ENCODE peak calls at places on chromosomes 11 and 22, in five cellular contexts. V, H, F, D and G are unnamed samples.

GRCh38 chr11:122843281-122844150 is 5.2 kb downstream of the CRTAM start:
- DNase-seq in V (no peak), H (no peak), F (no peak), D (no peak), G (no peak)

GRCh38 chr11:94671553-94672366 is 96.4 kb upstream of the AMOTL1 start:
- DNase-seq in V (no peak), H (no peak), F (no peak), D (no peak), G (no peak)

GRCh38 chr11:1219836-1220810 is 2.7 kb upstream of the MUC5B start:
- DNase-seq in V (no peak), H (no peak), F (no peak), D (no peak), G (no peak)

GRCh38 chr11:116918925-116919653 is 81.7 kb upstream of the APOA1 start:
- DNase-seq in V (no peak), H (peak), F (no peak), D (no peak), G (peak)

GRCh38 chr11:44606472-44606871 is 41.0 kb downstream of the CD82 start:
- DNase-seq in V (no peak), H (no peak), F (no peak), D (no peak), G (no peak)

GRCh38 chr22:28978158-28978557 is 83.5 kb downstream of the C22orf31 start:
- DNase-seq in V (peak), H (no peak), F (no peak), D (no peak), G (peak)

GRCh38 chr22:30274061-30274812 is 7.6 kb upstream of the OSM start:
- DNase-seq in V (no peak), H (no peak), F (no peak), D (no peak), G (no peak)

GRCh38 chr22:30191049-30191701 is 55.4 kb downstream of the LIF start:
- DNase-seq in V (no peak), H (no peak), F (no peak), D (no peak), G (no peak)

GRCh38 chr22:40911772-40912171 is 39.4 kb upstream of the RBX1 start:
- DNase-seq in V (no peak), H (no peak), F (no peak), D (no peak), G (no peak)

GRCh38 chr22:49033616-49034015 is 794.1 kb downstream of the BRD1 start:
- DNase-seq in V (no peak), H (no peak), F (no peak), D (no peak), G (no peak)

GRCh38 chr22:49034836-49035817 is 792.5 kb downstream of the BRD1 start:
- DNase-seq in V (no peak), H (no peak), F (no peak), D (no peak), G (no peak)

GRCh38 chr22:49037701-49038245 is 789.9 kb downstream of the BRD1 start:
- DNase-seq in V (no peak), H (no peak), F (no peak), D (no peak), G (no peak)

GRCh38 chr22:49035818-49036457 is 791.7 kb downstream of the BRD1 start:
- DNase-seq in V (no peak), H (no peak), F (no peak), D (no peak), G (no peak)

GRCh38 chr22:49036513-49036912 is 791.2 kb downstream of the BRD1 start:
- DNase-seq in V (no peak), H (no peak), F (no peak), D (no peak), G (no peak)
- TF ChIP-seq MYC in V (no peak), H (no peak), F (no peak), D (no peak), G (no peak)

GRCh38 chr11:68750197-68750987 is 928 bp downstream of the TESMIN start:
- DNase-seq in V (no peak), H (no peak), F (no peak), D (peak), G (no peak)
- H3K4me3 ChIP-seq in V (peak), H (no peak), F (no peak), D (peak), G (no peak)

GRCh38 chr11:43282607-43283440 is 29.0 kb upstream of the API5 start:
- DNase-seq in V (peak), H (peak), F (no peak), D (peak), G (peak)
- TF ChIP-seq MYC in V (no peak), H (no peak), F (no peak), D (no peak), G (no peak)

GRCh38 chr22:48699531-48699930 is 1128.1 kb downstream of the BRD1 start:
- DNase-seq in V (no peak), H (no peak), F (no peak), D (no peak), G (no peak)

GRCh38 chr22:48700180-48700565 is 1127.5 kb downstream of the BRD1 start:
- DNase-seq in V (no peak), H (no peak), F (no peak), D (no peak), G (no peak)

GRCh38 chr22:48702573-48703264 is 1125.0 kb downstream of the BRD1 start:
- DNase-seq in V (no peak), H (no peak), F (no peak), D (no peak), G (peak)

GRCh38 chr22:48700566-48701295 is 1126.9 kb downstream of the BRD1 start:
- DNase-seq in V (no peak), H (no peak), F (no peak), D (no peak), G (peak)

GRCh38 chr22:48701296-48702030 is 1126.2 kb downstream of the BRD1 start:
- DNase-seq in V (no peak), H (no peak), F (no peak), D (no peak), G (peak)
- H3K4me3 ChIP-seq in V (no peak), H (no peak), F (no peak), D (no peak), G (no peak)

GRCh38 chr11:65973439-65974110 is 12.0 kb downstream of the SART1 start:
- DNase-seq in V (no peak), H (no peak), F (no peak), D (no peak), G (no peak)
- TF ChIP-seq MYC in V (no peak), H (no peak), F (no peak), D (no peak), G (no peak)